ENCODE peak calls at places on chromosomes 4 and X, in six cellular contexts. H is mammary epithelial cell; A is iPS DF 6.9; K is naive thymus-derived CD4-positive, alpha-beta T cell; C is neural progenitor cell; G is uterus. I is an unnamed sample.

GRCh38 chr4:10761903-10762302 is 77.3 kb upstream of the CLNK start:
- DNase-seq in C (no peak), H (no peak), G (no peak), K (no peak), A (no peak), I (no peak)

GRCh38 chr4:184792950-184793555 is 32.7 kb downstream of the ACSL1 start:
- DNase-seq in G (no peak), C (no peak), K (no peak), H (peak; percentile 96), A (no peak), I (no peak)

GRCh38 chrX:41085883-41086626 is 810 bp downstream of the USP9X start:
- DNase-seq in K (no peak), G (peak; percentile 60), C (peak; percentile 60), A (no peak), H (peak; percentile 56), I (peak; percentile 27)

GRCh38 chr4:40350627-40351227 is 15.6 kb downstream of the CHRNA9 start:
- DNase-seq in A (no peak), C (no peak), K (no peak), H (no peak), G (no peak), I (no peak)

GRCh38 chrX:123873956-123874355 is 14.1 kb downstream of the XIAP start:
- DNase-seq in H (no peak), A (no peak), G (no peak), K (no peak), C (no peak), I (no peak)

GRCh38 chrX:10414872-10415703 is 205.3 kb downstream of the MID1 start:
- DNase-seq in A (no peak), G (no peak), H (no peak), C (no peak), K (no peak), I (no peak)

GRCh38 chr4:168632246-168632832 is 135.5 kb downstream of the PALLD start:
- DNase-seq in G (no peak), H (no peak), C (peak; percentile 87), K (no peak), A (no peak), I (no peak)

GRCh38 chr4:130124066-130124465 is 1028.1 kb downstream of the C4orf33 start:
- DNase-seq in C (peak; percentile 26), G (no peak), A (no peak), K (no peak), H (no peak), I (no peak)

GRCh38 chr4:38105475-38105874 is 145.3 kb downstream of the PTTG2 start:
- DNase-seq in A (no peak), G (no peak), C (no peak), K (no peak), H (no peak), I (peak; percentile 17)
- H3K4me1 ChIP-seq in A (peaks cover 1% of the 10 kb centered on the region), G (no peaks in the 10 kb centered on the region), C (peaks cover 19% of the 10 kb centered on the region), K (no peaks in the 10 kb centered on the region), H (peaks cover 14% of the 10 kb centered on the region), I (no peaks in the 10 kb centered on the region)

GRCh38 chr4:42401171-42401570 is 3.9 kb downstream of the SHISA3 start:
- DNase-seq in K (no peak), G (no peak), C (peak; percentile 28), A (no peak), H (no peak), I (no peak)
- H3K27ac ChIP-seq in K (no peak overlapping the region), G (no peak overlapping the region), C (no peak overlapping the region), A (no peak overlapping the region), H (no peak overlapping the region), I (no peak overlapping the region)

DNA sequence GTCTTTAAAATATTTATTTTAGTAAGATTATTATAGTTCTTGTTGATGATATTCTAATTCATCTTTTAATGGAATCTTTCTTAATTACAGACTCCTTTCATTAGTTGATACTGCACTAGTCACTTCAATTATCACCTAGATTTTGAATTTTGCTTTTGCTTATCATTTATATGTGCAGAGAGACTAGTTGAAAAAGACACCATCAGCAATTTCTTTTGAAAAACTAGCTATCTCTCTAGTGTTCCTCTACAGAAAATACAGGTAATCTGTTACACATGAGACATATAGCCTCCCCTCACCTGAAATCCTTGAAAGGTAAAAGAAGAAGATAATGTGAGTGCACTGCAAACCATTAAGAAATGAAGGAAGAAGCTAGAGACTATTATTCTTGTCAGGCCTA is 31.3 kb downstream of the GPRIN3 start:
- DNase-seq in K (no peak), C (no peak), A (no peak), H (no peak), G (no peak), I (no peak)
- H3K4me1 ChIP-seq in K (peaks cover 51% of the 10 kb centered on the region), C (no peaks in the 10 kb centered on the region), A (no peaks in the 10 kb centered on the region), H (no peaks in the 10 kb centered on the region), G (no peaks in the 10 kb centered on the region), I (peaks cover 18% of the 10 kb centered on the region)

GRCh38 chrX:14872355-14872754 is 514 bp downstream of the FANCB start:
- DNase-seq in G (no peak), K (no peak), C (no peak), H (no peak), A (no peak), I (peak; percentile 2)
- H3K27ac ChIP-seq in G (peak overlapping the region; percentile 67), K (peak overlapping the region; percentile 76), C (no peak overlapping the region), H (peak overlapping the region; percentile 79), A (no peak overlapping the region), I (peak overlapping the region; percentile 74)

GRCh38 chr4:87079967-87080366 is 140.5 kb downstream of the KLHL8 start:
- DNase-seq in A (no peak), G (no peak), H (no peak), K (no peak), C (no peak), I (no peak)
- H3K4me1 ChIP-seq in A (peaks cover 3% of the 10 kb centered on the region), G (peaks cover 23% of the 10 kb centered on the region), H (peaks cover 17% of the 10 kb centered on the region), K (peaks cover 3% of the 10 kb centered on the region), C (peaks cover 23% of the 10 kb centered on the region), I (no peaks in the 10 kb centered on the region)

DNA sequence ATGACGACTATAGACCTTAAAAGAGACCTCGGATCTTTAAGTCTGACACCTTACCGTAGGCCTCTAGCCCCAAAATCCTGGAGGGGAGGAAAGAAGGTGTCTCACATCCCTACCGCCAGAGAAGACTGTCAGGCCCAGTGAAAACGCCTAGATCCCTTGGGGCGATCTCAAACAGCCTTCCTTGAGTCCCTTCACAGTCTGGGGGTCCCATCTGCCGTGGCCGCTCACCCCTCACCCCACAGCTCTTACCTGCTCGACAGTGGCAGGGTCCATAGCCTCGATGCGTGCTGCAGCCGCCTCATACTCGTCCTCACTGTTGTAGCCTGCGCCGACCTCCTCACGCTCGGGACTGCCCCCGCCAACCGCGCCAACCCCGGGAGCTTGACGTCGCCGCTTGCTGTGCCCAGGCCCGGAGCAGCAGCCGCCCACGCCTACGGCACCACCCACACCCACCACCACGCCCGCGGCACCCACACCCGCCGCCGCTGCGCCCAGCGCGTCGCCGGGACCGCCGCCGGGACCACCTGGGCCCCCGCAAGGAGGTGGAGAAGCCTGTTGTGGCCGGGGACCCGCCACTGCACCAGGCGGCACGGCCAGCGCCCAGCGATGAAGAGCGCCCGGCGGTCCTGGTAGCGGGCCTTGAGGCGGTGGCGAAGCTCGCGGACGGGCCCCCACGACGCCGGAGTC is 536 bp downstream of the OTUD5 start:
- DNase-seq in G (peak; percentile 28), C (peak; percentile 33), K (peak; percentile 42), H (no peak), A (no peak), I (peak; percentile 46)
- H3K27ac ChIP-seq in G (peak overlapping the region; percentile 93), C (no peak overlapping the region), K (peak overlapping the region; percentile 100), H (peak overlapping the region; percentile 41), A (no peak overlapping the region), I (peak overlapping the region; percentile 99)

DNA sequence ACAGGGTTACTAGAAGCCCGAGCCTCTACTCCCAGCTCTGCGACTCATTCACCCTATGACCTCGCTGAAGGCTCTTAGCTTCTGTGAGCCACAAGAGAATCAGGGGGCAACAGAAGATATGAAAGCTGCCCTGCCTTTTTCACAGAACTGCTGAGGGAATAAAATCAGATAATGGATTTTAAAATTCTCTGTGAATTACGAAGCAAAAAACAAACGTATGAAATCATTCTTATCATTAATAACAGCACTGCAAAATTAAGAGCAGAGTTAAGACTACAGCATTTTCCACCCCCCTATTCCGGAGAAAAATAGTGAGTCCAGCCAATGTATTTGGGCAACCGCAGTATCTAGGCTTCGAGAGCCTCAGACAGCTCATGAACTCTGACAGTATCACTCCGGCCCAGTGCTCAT is 33.5 kb downstream of the AFAP1 start:
- DNase-seq in C (no peak), A (no peak), K (no peak), H (no peak), G (no peak), I (no peak)
- H3K4me1 ChIP-seq in C (peaks cover 48% of the 10 kb centered on the region), A (peaks cover 5% of the 10 kb centered on the region), K (no peaks in the 10 kb centered on the region), H (peaks cover 42% of the 10 kb centered on the region), G (peaks cover 12% of the 10 kb centered on the region), I (no peaks in the 10 kb centered on the region)

GRCh38 chr4:99394913-99395312 is 40.2 kb downstream of the ADH7 start:
- DNase-seq in H (no peak), A (no peak), K (no peak), C (no peak), G (no peak), I (no peak)

GRCh38 chr4:99400831-99401230 is 34.3 kb downstream of the ADH7 start:
- DNase-seq in H (no peak), A (no peak), C (no peak), G (no peak), K (no peak), I (no peak)

GRCh38 chr4:99390060-99390459 is 37.5 kb upstream of the ADH1C start:
- DNase-seq in C (no peak), H (no peak), A (no peak), G (no peak), K (no peak), I (no peak)

GRCh38 chr4:99395595-99396364 is 39.4 kb downstream of the ADH7 start:
- DNase-seq in C (no peak), H (peak; percentile 56), A (no peak), K (no peak), G (no peak), I (no peak)
- H3K27ac ChIP-seq in C (no peak overlapping the region), H (no peak overlapping the region), A (no peak overlapping the region), K (no peak overlapping the region), G (peak overlapping the region; percentile 88), I (no peak overlapping the region)

DNA sequence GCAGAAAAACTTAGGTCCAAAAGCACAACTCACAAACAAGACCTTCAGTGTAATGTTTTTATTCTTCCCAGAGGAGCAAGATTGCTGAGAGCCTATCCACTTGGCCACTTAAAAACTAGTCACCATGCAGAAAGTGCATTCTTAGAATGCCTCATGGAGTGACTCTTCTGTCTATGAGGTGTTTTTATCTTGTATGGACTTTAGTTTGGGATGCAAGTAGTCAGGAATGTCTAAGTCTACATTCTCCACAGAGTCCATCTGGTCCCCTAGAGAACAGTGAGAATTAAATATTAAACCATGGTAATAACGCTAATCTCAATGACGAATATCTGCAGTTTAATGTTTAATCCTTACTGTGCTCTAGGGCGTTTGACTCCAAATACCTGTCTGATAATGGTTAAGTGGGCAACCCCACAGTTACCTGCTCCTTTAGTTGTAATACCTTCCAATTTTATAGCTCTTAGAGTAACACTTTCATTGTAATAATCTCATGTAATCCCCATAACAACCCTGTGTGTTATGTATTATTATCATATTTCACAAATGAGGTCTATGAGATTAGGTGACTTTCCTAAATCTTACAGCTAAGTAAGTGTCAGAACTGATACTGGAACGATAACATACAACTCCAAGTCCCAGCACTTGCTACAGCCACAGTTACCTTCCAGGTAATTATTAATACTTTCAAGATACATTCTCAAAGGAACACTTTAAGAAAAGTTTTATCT is 235.6 kb upstream of the JADE1 start:
- DNase-seq in K (no peak), H (no peak), A (no peak), C (no peak), G (no peak), I (no peak)
- H3K4me1 ChIP-seq in K (no peaks in the 10 kb centered on the region), H (peaks cover 30% of the 10 kb centered on the region), A (no peaks in the 10 kb centered on the region), C (peaks cover 18% of the 10 kb centered on the region), G (no peaks in the 10 kb centered on the region), I (no peaks in the 10 kb centered on the region)

GRCh38 chrX:136158685-136159084 is 11.4 kb downstream of the FHL1 start:
- DNase-seq in G (no peak), C (no peak), K (no peak), H (no peak), A (no peak), I (no peak)
- H3K27ac ChIP-seq in G (peak overlapping the region; percentile 73), C (no peak overlapping the region), K (no peak overlapping the region), H (no peak overlapping the region), A (no peak overlapping the region), I (no peak overlapping the region)